ENCODE peak calls at places on chromosomes 1 and 21, in eight cellular contexts. F, L, M, D, Q, E, W and T are unnamed samples.

GRCh38 chr1:5514519-5515183 is 477.6 kb downstream of the NPHP4 start:
- DNase-seq in F (peak), L (peak), M (peak), D (peak), Q (no peak), E (no peak), W (peak), T (peak)

GRCh38 chr1:18343646-18344045 is 137.1 kb upstream of the KLHDC7A start:
- DNase-seq in F (no peak), L (no peak), M (no peak), D (no peak), Q (no peak), E (no peak), W (no peak), T (no peak)

GRCh38 chr1:246661451-246661850 is 62.8 kb upstream of the SCCPDH start:
- DNase-seq in F (no peak), L (no peak), M (no peak), D (no peak), Q (no peak), E (no peak), W (no peak), T (no peak)

GRCh38 chr1:221234821-221235220 is 355.6 kb downstream of the HLX start:
- DNase-seq in F (no peak), L (no peak), M (no peak), D (no peak), Q (no peak), E (no peak), W (no peak), T (no peak)

GRCh38 chr1:157868664-157869063 is 27.1 kb upstream of the CD5L start:
- DNase-seq in F (no peak), L (no peak), M (no peak), D (no peak), Q (no peak), E (no peak), W (no peak), T (no peak)

GRCh38 chr1:213661346-213661745 is 326.4 kb upstream of the PROX1 start:
- DNase-seq in F (no peak), L (no peak), M (no peak), D (no peak), Q (no peak), E (no peak), W (no peak), T (no peak)

GRCh38 chr1:204190212-204191211 is 5.8 kb downstream of the KISS1 start:
- DNase-seq in F (no peak), L (no peak), M (no peak), D (peak), Q (no peak), E (no peak), W (peak), T (no peak)

GRCh38 chr1:58460469-58460868 is 86.1 kb downstream of the OMA1 start:
- DNase-seq in F (no peak), L (no peak), M (no peak), D (no peak), Q (no peak), E (no peak), W (no peak), T (no peak)

GRCh38 chr1:221271696-221272095 is 392.5 kb downstream of the HLX start:
- DNase-seq in F (no peak), L (no peak), M (no peak), D (no peak), Q (no peak), E (no peak), W (no peak), T (no peak)

GRCh38 chr21:42159560-42160110 is 59.3 kb upstream of the ABCG1 start:
- DNase-seq in F (no peak), L (no peak), M (no peak), D (no peak), Q (no peak), E (no peak), W (no peak), T (no peak)